ENCODE peak calls at places on chromosomes 12 and 14, in nine cellular contexts. Q is mucosa of gallbladder, Z is nephron progenitor cell, J is RCC 7860, K is astrocyte of the hippocampus, T is GM20000, X is epithelial cell of esophagus, R is PC-3, Y is heart left ventricle. O is an unnamed sample.

GRCh38 chr12:77575376-77575775 is 255.3 kb upstream of the NAV3 start:
- DNase-seq in Z (no peak), Y (no peak), K (no peak), R (no peak), J (no peak), T (no peak), Q (no peak), X (no peak), O (no peak)

GRCh38 chr12:32027684-32028355 is 68.6 kb downstream of the RESF1 start:
- DNase-seq in Q (no peak), X (no peak), K (no peak), R (no peak), Z (no peak), T (no peak), Y (no peak), J (no peak), O (no peak)

GRCh38 chr14:61965030-61965745 is 203.0 kb downstream of the SNAPC1 start:
- DNase-seq in J (no peak), Y (no peak), T (no peak), K (peak; percentile 40), Q (no peak), R (peak; percentile 87), Z (no peak), X (peak; percentile 98), O (no peak)

GRCh38 chr14:72472845-72473244 is 421.1 kb downstream of the DPF3 start:
- DNase-seq in X (no peak), Z (no peak), R (peak; percentile 45), K (no peak), Y (no peak), T (no peak), J (no peak), Q (no peak), O (no peak)

GRCh38 chr14:93035917-93036651 is 79.6 kb downstream of the ITPK1 start:
- DNase-seq in R (peak; percentile 39), X (peak; percentile 36), Y (no peak), Z (peak; percentile 36), K (peak; percentile 66), J (peak; percentile 12), T (no peak), Q (peak; percentile 60), O (no peak)

GRCh38 chr12:119642986-119643385 is 24.9 kb upstream of the PRKAB1 start:
- DNase-seq in R (no peak), T (no peak), Q (no peak), X (no peak), Z (peak; percentile 5), K (no peak), Y (no peak), J (no peak), O (no peak)

GRCh38 chr14:69876221-69876847 is 2.9 kb upstream of the SMOC1 start:
- DNase-seq in T (no peak), J (no peak), K (no peak), R (no peak), X (no peak), Q (no peak), Y (no peak), Z (no peak), O (no peak)

GRCh38 chr12:16553457-16553856 is 52.5 kb downstream of the LMO3 start:
- DNase-seq in Q (no peak), Z (no peak), J (no peak), R (no peak), T (no peak), Y (no peak), K (no peak), X (peak; percentile 57), O (no peak)

GRCh38 chr14:59028476-59029202 is 159.8 kb upstream of the DAAM1 start:
- DNase-seq in T (peak; percentile 68), Q (peak; percentile 58), X (peak; percentile 71), Y (peak; percentile 35), Z (peak; percentile 72), R (peak; percentile 100), J (peak; percentile 90), K (peak; percentile 93), O (no peak)

GRCh38 chr14:54197369-54197768 is 199.4 kb upstream of the CDKN3 start:
- DNase-seq in T (no peak), Q (no peak), Y (no peak), K (no peak), Z (no peak), J (no peak), R (no peak), X (no peak), O (no peak)

GRCh38 chr14:54025661-54026060 is 69.0 kb upstream of the BMP4 start:
- DNase-seq in Z (no peak), Q (peak; percentile 12), T (no peak), J (no peak), Y (no peak), X (peak; percentile 57), R (peak; percentile 94), K (peak; percentile 31), O (no peak)

GRCh38 chr12:19131020-19131431 is 1.5 kb downstream of the PLEKHA5 start:
- DNase-seq in X (peak; percentile 90), J (peak; percentile 31), Z (peak; percentile 10), K (peak; percentile 61), T (peak; percentile 20), R (peak; percentile 74), Q (peak; percentile 43), Y (peak; percentile 25), O (no peak)

GRCh38 chr14:100534528-100535286 is 52.5 kb downstream of the BEGAIN start:
- DNase-seq in T (peak; percentile 17), J (no peak), Z (peak; percentile 21), Q (peak; percentile 9), R (no peak), Y (peak; percentile 2), X (no peak), K (no peak), O (no peak)

GRCh38 chr12:105201389-105201788 is 34.6 kb downstream of the APPL2 start:
- DNase-seq in T (no peak), Q (no peak), R (no peak), Y (no peak), J (no peak), Z (no peak), K (no peak), X (no peak), O (no peak)

GRCh38 chr14:105330491-105330895 is 15.9 kb downstream of the PACS2 start:
- DNase-seq in R (peak; percentile 20), Z (no peak), Q (no peak), X (peak; percentile 33), T (no peak), K (peak; percentile 37), Y (no peak), J (no peak), O (no peak)

GRCh38 chr14:105857816-105858675 is 331.7 kb downstream of the TMEM121 start:
- DNase-seq in T (peak; percentile 0), K (no peak), R (no peak), Z (no peak), J (no peak), X (no peak), Q (no peak), Y (no peak), O (no peak)

GRCh38 chr14:92093320-92093719 is 13.1 kb downstream of the ATXN3 start:
- DNase-seq in Q (no peak), T (no peak), Y (no peak), Z (no peak), X (no peak), K (no peak), R (no peak), J (no peak), O (no peak)

GRCh38 chr14:77311217-77311616 is 9.5 kb downstream of the POMT2 start:
- DNase-seq in Y (no peak), Q (no peak), R (no peak), J (no peak), K (no peak), Z (no peak), X (peak; percentile 82), T (no peak), O (no peak)

GRCh38 chr14:63857467-63858030 is 4.7 kb downstream of the SYNE2 start:
- DNase-seq in Z (no peak), K (peak; percentile 16), J (no peak), X (peak; percentile 77), Y (no peak), T (no peak), Q (no peak), R (peak; percentile 32), O (peak; percentile 17)

GRCh38 chr14:97077253-97077653 is 280.1 kb downstream of the VRK1 start:
- DNase-seq in R (peak; percentile 97), Y (peak; percentile 45), J (peak; percentile 69), X (peak; percentile 60), Z (no peak), T (peak; percentile 43), K (peak; percentile 97), Q (peak; percentile 51), O (no peak)

GRCh38 chr12:49098035-49098451 is 3.4 kb upstream of the DHH start:
- DNase-seq in Q (peak; percentile 44), R (peak; percentile 58), Y (peak; percentile 27), K (peak; percentile 70), Z (peak; percentile 75), T (peak; percentile 76), X (peak; percentile 47), J (no peak), O (peak; percentile 54)

GRCh38 chr12:612886-613285 is 50.4 kb downstream of the NINJ2 start:
- DNase-seq in T (no peak), Z (no peak), Q (no peak), J (no peak), R (no peak), K (no peak), Y (no peak), X (no peak), O (no peak)